ENCODE peak calls at places on chromosome 1, in eight cellular contexts. One of them, this sample, is unnamed.

GRCh38 chr1:1082239-1083180 is 8.4 kb upstream of the RNF223 start:
- DNase-seq in NCI-H2227 treated with DMSO at 0.1 percent for 48 hours: no peak
- DNase-seq in fibroblast of lung: no peak
- DNase-seq in H1: no peak
- DNase-seq in activated naive CD4-positive, alpha-beta T cell: no peak
- DNase-seq in NCI-H510A: no peak
- DNase-seq in heart left ventricle: peak; percentile 15
- DNase-seq in EL: no peak
- DNase-seq in this sample: no peak

GRCh38 chr1:41323243-41323642 is 38.0 kb upstream of the FOXO6 start:
- DNase-seq in NCI-H2227 treated with DMSO at 0.1 percent for 48 hours: no peak
- DNase-seq in fibroblast of lung: no peak
- DNase-seq in H1: no peak
- DNase-seq in activated naive CD4-positive, alpha-beta T cell: no peak
- DNase-seq in NCI-H510A: no peak
- DNase-seq in heart left ventricle: no peak
- DNase-seq in EL: no peak
- DNase-seq in this sample: no peak

GRCh38 chr1:72285074-72285425 is 2.7 kb upstream of the NEGR1 start:
- DNase-seq in NCI-H2227 treated with DMSO at 0.1 percent for 48 hours: no peak
- DNase-seq in fibroblast of lung: no peak
- DNase-seq in H1: no peak
- DNase-seq in activated naive CD4-positive, alpha-beta T cell: no peak
- DNase-seq in NCI-H510A: no peak
- DNase-seq in heart left ventricle: no peak
- DNase-seq in EL: no peak
- DNase-seq in this sample: no peak

GRCh38 chr1:63189677-63190076 is 132.7 kb upstream of the FOXD3 start:
- DNase-seq in NCI-H2227 treated with DMSO at 0.1 percent for 48 hours: no peak
- DNase-seq in fibroblast of lung: no peak
- DNase-seq in H1: no peak
- DNase-seq in activated naive CD4-positive, alpha-beta T cell: no peak
- DNase-seq in NCI-H510A: no peak
- DNase-seq in heart left ventricle: no peak
- DNase-seq in EL: peak; percentile 2
- DNase-seq in this sample: no peak

GRCh38 chr1:215958836-215959235 is 391.7 kb downstream of the KCTD3 start:
- DNase-seq in NCI-H2227 treated with DMSO at 0.1 percent for 48 hours: no peak
- DNase-seq in fibroblast of lung: peak; percentile 6
- DNase-seq in H1: no peak
- DNase-seq in activated naive CD4-positive, alpha-beta T cell: no peak
- DNase-seq in NCI-H510A: no peak
- DNase-seq in heart left ventricle: no peak
- DNase-seq in EL: peak; percentile 44
- DNase-seq in this sample: no peak

GRCh38 chr1:171245458-171246064 is 2.7 kb upstream of the FMO1 start:
- DNase-seq in NCI-H2227 treated with DMSO at 0.1 percent for 48 hours: peak; percentile 11
- DNase-seq in fibroblast of lung: peak; percentile 30
- DNase-seq in H1: no peak
- DNase-seq in activated naive CD4-positive, alpha-beta T cell: no peak
- DNase-seq in NCI-H510A: no peak
- DNase-seq in heart left ventricle: no peak
- DNase-seq in EL: peak; percentile 35
- DNase-seq in this sample: peak; percentile 35

GRCh38 chr1:60866884-60867648 is 215.3 kb upstream of the NFIA start:
- DNase-seq in NCI-H2227 treated with DMSO at 0.1 percent for 48 hours: no peak
- DNase-seq in fibroblast of lung: no peak
- DNase-seq in H1: no peak
- DNase-seq in activated naive CD4-positive, alpha-beta T cell: no peak
- DNase-seq in NCI-H510A: no peak
- DNase-seq in heart left ventricle: no peak
- DNase-seq in EL: no peak
- DNase-seq in this sample: no peak

GRCh38 chr1:178513278-178513983 is 522 bp downstream of the TEX35 start:
- DNase-seq in NCI-H2227 treated with DMSO at 0.1 percent for 48 hours: no peak
- DNase-seq in fibroblast of lung: peak; percentile 20
- DNase-seq in H1: no peak
- DNase-seq in activated naive CD4-positive, alpha-beta T cell: no peak
- DNase-seq in NCI-H510A: no peak
- DNase-seq in heart left ventricle: peak; percentile 68
- DNase-seq in EL: peak; percentile 29
- DNase-seq in this sample: no peak

GRCh38 chr1:35561972-35562680 is 4.5 kb downstream of the NCDN start:
- DNase-seq in NCI-H2227 treated with DMSO at 0.1 percent for 48 hours: no peak
- DNase-seq in fibroblast of lung: no peak
- DNase-seq in H1: no peak
- DNase-seq in activated naive CD4-positive, alpha-beta T cell: no peak
- DNase-seq in NCI-H510A: no peak
- DNase-seq in heart left ventricle: no peak
- DNase-seq in EL: no peak
- DNase-seq in this sample: no peak

GRCh38 chr1:38570576-38570975 is 289.0 kb downstream of the RRAGC start:
- DNase-seq in NCI-H2227 treated with DMSO at 0.1 percent for 48 hours: no peak
- DNase-seq in fibroblast of lung: no peak
- DNase-seq in H1: no peak
- DNase-seq in activated naive CD4-positive, alpha-beta T cell: no peak
- DNase-seq in NCI-H510A: no peak
- DNase-seq in heart left ventricle: no peak
- DNase-seq in EL: no peak
- DNase-seq in this sample: no peak